ENCODE peak calls at places on chromosomes 16 and 17, in nine cellular contexts. One of them, this sample, is unnamed.

GRCh38 chr17:6996256-6997111 is 635 bp downstream of the ALOX12 start:
- DNase-seq in effector memory CD4-positive, alpha-beta T cell: no peak
- DNase-seq in left colon: no peak
- DNase-seq in heart left ventricle: no peak
- DNase-seq in epithelial cell of proximal tubule: no peak
- DNase-seq in NCI-H1092 treated with DMSO at 0.1 percent for 48 hours: no peak
- DNase-seq in brain pericyte: no peak
- DNase-seq in mammary epithelial cell: no peak
- DNase-seq in SK-N-SH: no peak
- DNase-seq in this sample: no peak

GRCh38 chr16:50093607-50094570 is 28.1 kb downstream of the HEATR3 start:
- DNase-seq in NCI-H1092 treated with DMSO at 0.1 percent for 48 hours: no peak
- DNase-seq in epithelial cell of proximal tubule: no peak
- DNase-seq in heart left ventricle: peak; percentile 69
- DNase-seq in SK-N-SH: no peak
- DNase-seq in effector memory CD4-positive, alpha-beta T cell: peak; percentile 3
- DNase-seq in brain pericyte: peak; percentile 25
- DNase-seq in left colon: peak; percentile 29
- DNase-seq in mammary epithelial cell: no peak
- DNase-seq in this sample: peak; percentile 34

GRCh38 chr17:76053230-76054111 is 18.8 kb downstream of the SRP68 start:
- DNase-seq in NCI-H1092 treated with DMSO at 0.1 percent for 48 hours: no peak
- DNase-seq in brain pericyte: no peak
- DNase-seq in mammary epithelial cell: peak; percentile 44
- DNase-seq in epithelial cell of proximal tubule: peak; percentile 40
- DNase-seq in heart left ventricle: no peak
- DNase-seq in left colon: no peak
- DNase-seq in effector memory CD4-positive, alpha-beta T cell: no peak
- DNase-seq in SK-N-SH: no peak
- DNase-seq in this sample: no peak

GRCh38 chr16:28041615-28042014 is 21.9 kb downstream of the GSG1L start:
- DNase-seq in NCI-H1092 treated with DMSO at 0.1 percent for 48 hours: no peak
- DNase-seq in mammary epithelial cell: no peak
- DNase-seq in left colon: no peak
- DNase-seq in SK-N-SH: no peak
- DNase-seq in brain pericyte: no peak
- DNase-seq in epithelial cell of proximal tubule: no peak
- DNase-seq in heart left ventricle: no peak
- DNase-seq in effector memory CD4-positive, alpha-beta T cell: no peak
- DNase-seq in this sample: no peak

GRCh38 chr16:16143038-16143763 is 80.1 kb downstream of the ABCC6 start:
- DNase-seq in epithelial cell of proximal tubule: peak; percentile 57
- DNase-seq in NCI-H1092 treated with DMSO at 0.1 percent for 48 hours: no peak
- DNase-seq in SK-N-SH: no peak
- DNase-seq in heart left ventricle: no peak
- DNase-seq in mammary epithelial cell: no peak
- DNase-seq in left colon: peak; percentile 16
- DNase-seq in brain pericyte: no peak
- DNase-seq in effector memory CD4-positive, alpha-beta T cell: no peak
- DNase-seq in this sample: no peak

GRCh38 chr17:55451758-55452468 is 30.3 kb upstream of the MMD start:
- DNase-seq in left colon: no peak
- DNase-seq in mammary epithelial cell: peak; percentile 21
- DNase-seq in brain pericyte: no peak
- DNase-seq in heart left ventricle: no peak
- DNase-seq in epithelial cell of proximal tubule: no peak
- DNase-seq in effector memory CD4-positive, alpha-beta T cell: no peak
- DNase-seq in SK-N-SH: peak; percentile 50
- DNase-seq in NCI-H1092 treated with DMSO at 0.1 percent for 48 hours: no peak
- DNase-seq in this sample: no peak

GRCh38 chr17:40112718-40113109 is 9.1 kb upstream of the MSL1 start:
- DNase-seq in heart left ventricle: no peak
- DNase-seq in epithelial cell of proximal tubule: no peak
- DNase-seq in brain pericyte: no peak
- DNase-seq in NCI-H1092 treated with DMSO at 0.1 percent for 48 hours: no peak
- DNase-seq in SK-N-SH: no peak
- DNase-seq in effector memory CD4-positive, alpha-beta T cell: no peak
- DNase-seq in left colon: peak; percentile 20
- DNase-seq in mammary epithelial cell: no peak
- DNase-seq in this sample: no peak

GRCh38 chr17:80790021-80790765 is 201.4 kb upstream of the CHMP6 start:
- DNase-seq in effector memory CD4-positive, alpha-beta T cell: no peak
- DNase-seq in heart left ventricle: no peak
- DNase-seq in NCI-H1092 treated with DMSO at 0.1 percent for 48 hours: no peak
- DNase-seq in epithelial cell of proximal tubule: no peak
- DNase-seq in mammary epithelial cell: no peak
- DNase-seq in left colon: no peak
- DNase-seq in SK-N-SH: no peak
- DNase-seq in brain pericyte: no peak
- DNase-seq in this sample: no peak

GRCh38 chr17:47955497-47956461 is 1.9 kb downstream of the PRR15L start:
- DNase-seq in mammary epithelial cell: peak; percentile 30
- DNase-seq in left colon: no peak
- DNase-seq in brain pericyte: no peak
- DNase-seq in NCI-H1092 treated with DMSO at 0.1 percent for 48 hours: no peak
- DNase-seq in SK-N-SH: no peak
- DNase-seq in effector memory CD4-positive, alpha-beta T cell: no peak
- DNase-seq in epithelial cell of proximal tubule: no peak
- DNase-seq in heart left ventricle: no peak
- DNase-seq in this sample: peak; percentile 94

GRCh38 chr17:16352303-16352837 is 899 bp downstream of the CENPV start:
- DNase-seq in left colon: peak; percentile 68
- DNase-seq in NCI-H1092 treated with DMSO at 0.1 percent for 48 hours: peak; percentile 84
- DNase-seq in mammary epithelial cell: peak; percentile 19
- DNase-seq in epithelial cell of proximal tubule: no peak
- DNase-seq in effector memory CD4-positive, alpha-beta T cell: no peak
- DNase-seq in heart left ventricle: no peak
- DNase-seq in SK-N-SH: peak; percentile 79
- DNase-seq in brain pericyte: no peak
- DNase-seq in this sample: peak; percentile 48

GRCh38 chr17:58660621-58661020 is 31.2 kb downstream of the TEX14 start:
- DNase-seq in SK-N-SH: no peak
- DNase-seq in effector memory CD4-positive, alpha-beta T cell: no peak
- DNase-seq in mammary epithelial cell: no peak
- DNase-seq in left colon: no peak
- DNase-seq in heart left ventricle: no peak
- DNase-seq in NCI-H1092 treated with DMSO at 0.1 percent for 48 hours: no peak
- DNase-seq in epithelial cell of proximal tubule: no peak
- DNase-seq in brain pericyte: no peak
- DNase-seq in this sample: no peak

GRCh38 chr16:87043273-87044030 is 273.7 kb downstream of the C16orf95 start:
- DNase-seq in epithelial cell of proximal tubule: no peak
- DNase-seq in mammary epithelial cell: no peak
- DNase-seq in heart left ventricle: no peak
- DNase-seq in brain pericyte: no peak
- DNase-seq in SK-N-SH: no peak
- DNase-seq in NCI-H1092 treated with DMSO at 0.1 percent for 48 hours: peak; percentile 33
- DNase-seq in left colon: no peak
- DNase-seq in effector memory CD4-positive, alpha-beta T cell: no peak
- DNase-seq in this sample: no peak

GRCh38 chr16:84497836-84498610 is 6.4 kb downstream of the MEAK7 start:
- DNase-seq in brain pericyte: no peak
- DNase-seq in effector memory CD4-positive, alpha-beta T cell: no peak
- DNase-seq in left colon: no peak
- DNase-seq in heart left ventricle: no peak
- DNase-seq in NCI-H1092 treated with DMSO at 0.1 percent for 48 hours: no peak
- DNase-seq in mammary epithelial cell: no peak
- DNase-seq in SK-N-SH: no peak
- DNase-seq in epithelial cell of proximal tubule: no peak
- DNase-seq in this sample: no peak

GRCh38 chr17:34499576-34499975 is 79.8 kb upstream of the TMEM132E start:
- DNase-seq in heart left ventricle: no peak
- DNase-seq in left colon: no peak
- DNase-seq in effector memory CD4-positive, alpha-beta T cell: no peak
- DNase-seq in NCI-H1092 treated with DMSO at 0.1 percent for 48 hours: no peak
- DNase-seq in SK-N-SH: no peak
- DNase-seq in brain pericyte: no peak
- DNase-seq in epithelial cell of proximal tubule: peak; percentile 3
- DNase-seq in mammary epithelial cell: peak; percentile 11
- DNase-seq in this sample: no peak

GRCh38 chr16:88047462-88047861 is 96.2 kb downstream of the BANP start:
- DNase-seq in epithelial cell of proximal tubule: no peak
- DNase-seq in effector memory CD4-positive, alpha-beta T cell: no peak
- DNase-seq in NCI-H1092 treated with DMSO at 0.1 percent for 48 hours: no peak
- DNase-seq in brain pericyte: no peak
- DNase-seq in SK-N-SH: no peak
- DNase-seq in left colon: no peak
- DNase-seq in mammary epithelial cell: no peak
- DNase-seq in heart left ventricle: peak; percentile 39
- DNase-seq in this sample: no peak

GRCh38 chr16:85568519-85568918 is 44.6 kb upstream of the GSE1 start:
- DNase-seq in mammary epithelial cell: no peak
- DNase-seq in heart left ventricle: no peak
- DNase-seq in NCI-H1092 treated with DMSO at 0.1 percent for 48 hours: no peak
- DNase-seq in left colon: peak; percentile 77
- DNase-seq in brain pericyte: no peak
- DNase-seq in epithelial cell of proximal tubule: peak; percentile 82
- DNase-seq in SK-N-SH: no peak
- DNase-seq in effector memory CD4-positive, alpha-beta T cell: no peak
- DNase-seq in this sample: peak; percentile 73

GRCh38 chr16:80896778-80897177 is 92.4 kb upstream of the CDYL2 start:
- DNase-seq in SK-N-SH: no peak
- DNase-seq in heart left ventricle: no peak
- DNase-seq in NCI-H1092 treated with DMSO at 0.1 percent for 48 hours: no peak
- DNase-seq in left colon: no peak
- DNase-seq in mammary epithelial cell: no peak
- DNase-seq in effector memory CD4-positive, alpha-beta T cell: no peak
- DNase-seq in brain pericyte: no peak
- DNase-seq in epithelial cell of proximal tubule: no peak
- DNase-seq in this sample: no peak

GRCh38 chr16:2056681-2057407 is 9.1 kb downstream of the TSC2 start:
- DNase-seq in effector memory CD4-positive, alpha-beta T cell: no peak
- DNase-seq in SK-N-SH: no peak
- DNase-seq in NCI-H1092 treated with DMSO at 0.1 percent for 48 hours: no peak
- DNase-seq in epithelial cell of proximal tubule: no peak
- DNase-seq in mammary epithelial cell: no peak
- DNase-seq in heart left ventricle: no peak
- DNase-seq in left colon: no peak
- DNase-seq in brain pericyte: no peak
- DNase-seq in this sample: no peak

GRCh38 chr17:17403899-17404576 is 72.8 kb upstream of the MED9 start:
- DNase-seq in effector memory CD4-positive, alpha-beta T cell: peak; percentile 16
- DNase-seq in epithelial cell of proximal tubule: no peak
- DNase-seq in mammary epithelial cell: no peak
- DNase-seq in SK-N-SH: peak; percentile 79
- DNase-seq in left colon: peak; percentile 51
- DNase-seq in brain pericyte: no peak
- DNase-seq in NCI-H1092 treated with DMSO at 0.1 percent for 48 hours: peak; percentile 89
- DNase-seq in heart left ventricle: no peak
- DNase-seq in this sample: no peak

This sample was measured in stomach.